ENCODE peak calls at places on chromosome 18, in seven cellular contexts. B is SW 1271; T is NCI-H524; L is Caki2; M is CD4-positive, alpha-beta T cell; Y is NCI-H69; X is HCT116. K is an unnamed sample.

GRCh38 chr18:23718243-23718720 is 29.0 kb downstream of the LAMA3 start:
- DNase-seq in L (peak; percentile 76), B (no peak), X (no peak), Y (no peak), T (no peak), M (no peak), K (no peak)

GRCh38 chr18:8367217-8367988 is 241.8 kb upstream of the RAB12 start:
- DNase-seq in M (no peak), B (no peak), L (no peak), X (peak; percentile 7), T (peak; percentile 82), Y (peak; percentile 99), K (no peak)

GRCh38 chr18:12589419-12589818 is 68.5 kb downstream of the SPIRE1 start:
- DNase-seq in T (no peak), B (no peak), M (no peak), L (no peak), Y (no peak), X (no peak), K (no peak)

GRCh38 chr18:3411854-3412268 is 38.1 kb upstream of the TGIF1 start:
- DNase-seq in Y (peak; percentile 61), M (no peak), T (no peak), L (no peak), X (no peak), B (no peak), K (peak; percentile 13)

GRCh38 chr18:59549797-59550516 is 147.3 kb downstream of the CCBE1 start:
- DNase-seq in L (no peak), B (no peak), Y (peak; percentile 91), M (no peak), T (peak; percentile 1), X (no peak), K (no peak)

GRCh38 chr18:10120622-10121021 is 206.8 kb downstream of the VAPA start:
- DNase-seq in T (peak; percentile 33), Y (peak; percentile 67), B (no peak), X (no peak), M (no peak), L (no peak), K (no peak)

GRCh38 chr18:32974421-32975165 is 201.8 kb upstream of the KLHL14 start:
- DNase-seq in X (no peak), Y (peak; percentile 92), T (peak; percentile 31), B (no peak), L (peak; percentile 84), M (no peak), K (no peak)

GRCh38 chr18:63407734-63408133 is 14.5 kb downstream of the VPS4B start:
- DNase-seq in X (no peak), T (no peak), B (no peak), M (no peak), Y (no peak), L (no peak), K (no peak)

GRCh38 chr18:43314931-43315330 is 37.6 kb upstream of the SYT4 start:
- DNase-seq in M (no peak), Y (no peak), L (no peak), T (no peak), X (no peak), B (no peak), K (no peak)

GRCh38 chr18:3931013-3931315 is 481.0 kb downstream of the TGIF1 start:
- DNase-seq in B (no peak), M (no peak), X (no peak), Y (no peak), L (no peak), T (no peak), K (no peak)

GRCh38 chr18:26649193-26649543 is 100.8 kb upstream of the KCTD1 start:
- DNase-seq in M (no peak), B (no peak), T (no peak), Y (no peak), X (no peak), L (no peak), K (no peak)

GRCh38 chr18:6413554-6414117 is 1.1 kb downstream of the L3MBTL4 start:
- DNase-seq in T (no peak), L (no peak), M (no peak), B (no peak), X (no peak), Y (peak; percentile 82), K (no peak)

GRCh38 chr18:23723121-23723520 is 33.9 kb downstream of the LAMA3 start:
- DNase-seq in Y (no peak), T (no peak), X (no peak), B (no peak), M (no peak), L (no peak), K (no peak)

GRCh38 chr18:48166971-48167370 is 236.5 kb upstream of the SMAD2 start:
- DNase-seq in M (no peak), Y (no peak), L (no peak), T (no peak), X (no peak), B (no peak), K (no peak)

GRCh38 chr18:41906528-41907256 is 48.3 kb upstream of the PIK3C3 start:
- DNase-seq in T (peak; percentile 61), X (peak; percentile 15), M (peak; percentile 3), Y (peak; percentile 77), L (peak; percentile 21), B (peak; percentile 62), K (no peak)

GRCh38 chr18:39168723-39169122 is 1603.1 kb upstream of the CELF4 start:
- DNase-seq in Y (no peak), B (no peak), T (no peak), X (no peak), M (no peak), L (no peak), K (no peak)

GRCh38 chr18:32308493-32309120 is 118.8 kb downstream of the MEP1B start:
- DNase-seq in T (no peak), M (no peak), L (peak; percentile 43), B (peak; percentile 41), Y (peak; percentile 41), X (peak; percentile 72), K (no peak)

GRCh38 chr18:72542993-72543361 is 1.2 kb downstream of the CBLN2 start:
- DNase-seq in B (no peak), Y (peak; percentile 70), T (peak; percentile 32), M (no peak), L (no peak), X (no peak), K (no peak)

GRCh38 chr18:73653251-73653650 is 494.4 kb downstream of the FBXO15 start:
- DNase-seq in M (no peak), X (no peak), L (no peak), T (no peak), B (no peak), Y (no peak), K (no peak)

GRCh38 chr18:23994361-23994902 is 20.1 kb upstream of the TTC39C start:
- DNase-seq in L (peak; percentile 83), M (no peak), T (peak; percentile 91), Y (peak; percentile 100), B (no peak), X (peak; percentile 18), K (no peak)

GRCh38 chr18:8943900-8944870 is 158.3 kb upstream of the NDUFV2 start:
- DNase-seq in X (no peak), M (no peak), T (no peak), L (no peak), B (peak; percentile 33), Y (no peak), K (no peak)

GRCh38 chr18:48167901-48168300 is 237.4 kb upstream of the SMAD2 start:
- DNase-seq in Y (no peak), T (no peak), L (no peak), B (no peak), X (no peak), M (no peak), K (no peak)

GRCh38 chr18:24068945-24069693 is 54.6 kb downstream of the TTC39C start:
- DNase-seq in T (no peak), B (no peak), L (no peak), Y (peak; percentile 95), M (no peak), X (no peak), K (no peak)

GRCh38 chr18:45793295-45793965 is 32.0 kb upstream of the SIGLEC15 start:
- DNase-seq in Y (peak; percentile 25), X (peak; percentile 75), B (peak; percentile 92), M (no peak), L (peak; percentile 76), T (no peak), K (no peak)

GRCh38 chr18:53380063-53380639 is 844.3 kb downstream of the MBD2 start:
- DNase-seq in Y (peak; percentile 86), M (no peak), T (peak; percentile 54), L (peak; percentile 10), X (peak; percentile 19), B (peak; percentile 41), K (no peak)

GRCh38 chr18:27600245-27600644 is 415.1 kb upstream of the CHST9 start:
- DNase-seq in X (no peak), L (no peak), T (no peak), M (no peak), Y (no peak), B (no peak), K (no peak)

GRCh38 chr18:75218064-75218463 is 7.5 kb downstream of the TSHZ1 start:
- DNase-seq in Y (peak; percentile 82), T (peak; percentile 95), L (no peak), B (no peak), M (no peak), X (no peak), K (no peak)

GRCh38 chr18:494602-494983 is 5.9 kb downstream of the COLEC12 start:
- DNase-seq in L (no peak), T (no peak), X (no peak), Y (no peak), M (no peak), B (no peak), K (no peak)

GRCh38 chr18:69250305-69251151 is 150.2 kb upstream of the DOK6 start:
- DNase-seq in M (no peak), B (no peak), Y (no peak), X (no peak), T (peak; percentile 38), L (no peak), K (no peak)

GRCh38 chr18:3441290-3441689 is 8.7 kb upstream of the TGIF1 start:
- DNase-seq in M (no peak), B (peak; percentile 59), X (no peak), L (peak; percentile 60), Y (peak; percentile 72), T (peak; percentile 56), K (no peak)

GRCh38 chr18:56021136-56021813 is 433.3 kb upstream of the TCF4 start:
- DNase-seq in M (no peak), B (no peak), Y (no peak), L (no peak), T (no peak), X (no peak), K (no peak)

GRCh38 chr18:62339106-62339988 is 14.2 kb downstream of the TNFRSF11A start:
- DNase-seq in M (no peak), X (peak; percentile 39), L (peak; percentile 44), T (no peak), B (peak; percentile 8), Y (no peak), K (no peak)

K was measured in activated T-helper 9 cell treated with anti-CD3 and anti-CD28 coated beads, Interleukin-2, amount 50 U/mL, for 16 hours.